ENCODE peak calls at places on chromosomes 3 and 15, in five cellular contexts. One of them, this sample, is unnamed.

GRCh38 chr3:77134801-77135200 is 94.9 kb downstream of the ROBO2 start:
- DNase-seq in PC-3: no peak
- DNase-seq in ovary: no peak
- DNase-seq in transverse colon: no peak
- DNase-seq in kidney: no peak
- DNase-seq in this sample: no peak

GRCh38 chr3:14806641-14807263 is 12.0 kb upstream of the FGD5 start:
- DNase-seq in transverse colon: no peak
- DNase-seq in PC-3: peak
- DNase-seq in kidney: no peak
- DNase-seq in ovary: no peak
- DNase-seq in this sample: peak

GRCh38 chr3:101026881-101027678 is 33.9 kb upstream of the ABI3BP start:
- DNase-seq in transverse colon: no peak
- DNase-seq in ovary: no peak
- DNase-seq in PC-3: no peak
- DNase-seq in kidney: no peak
- DNase-seq in this sample: no peak

GRCh38 chr15:97875513-97876285 is 84.8 kb upstream of the ARRDC4 start:
- DNase-seq in ovary: no peak
- DNase-seq in kidney: no peak
- DNase-seq in PC-3: no peak
- DNase-seq in transverse colon: peak
- DNase-seq in this sample: no peak

GRCh38 chr3:98692787-98693473 is 70.2 kb upstream of the ST3GAL6 start:
- DNase-seq in kidney: no peak
- DNase-seq in transverse colon: no peak
- DNase-seq in PC-3: no peak
- DNase-seq in ovary: no peak
- DNase-seq in this sample: no peak

GRCh38 chr15:57667171-57667924 is 39.2 kb upstream of the POLR2M start:
- DNase-seq in kidney: no peak
- DNase-seq in PC-3: peak
- DNase-seq in transverse colon: no peak
- DNase-seq in ovary: no peak
- DNase-seq in this sample: no peak

GRCh38 chr15:74542192-74543042 is 1.4 kb downstream of the ARID3B start:
- DNase-seq in kidney: no peak
- DNase-seq in transverse colon: no peak
- DNase-seq in PC-3: no peak
- DNase-seq in ovary: no peak
- DNase-seq in this sample: no peak

GRCh38 chr3:192077795-192078497 is 617.0 kb downstream of the PYDC2 start:
- DNase-seq in PC-3: no peak
- DNase-seq in ovary: no peak
- DNase-seq in transverse colon: no peak
- DNase-seq in kidney: no peak
- DNase-seq in this sample: no peak

GRCh38 chr15:81107889-81108288 is 26.2 kb upstream of the CFAP161 start:
- DNase-seq in PC-3: no peak
- DNase-seq in kidney: no peak
- DNase-seq in ovary: no peak
- DNase-seq in transverse colon: no peak
- DNase-seq in this sample: no peak

GRCh38 chr3:165644331-165644730 is 192.9 kb downstream of the BCHE start:
- DNase-seq in ovary: no peak
- DNase-seq in kidney: no peak
- DNase-seq in PC-3: no peak
- DNase-seq in transverse colon: no peak
- DNase-seq in this sample: no peak

GRCh38 chr3:121719423-121719822 is 30.1 kb downstream of the GOLGB1 start:
- DNase-seq in ovary: no peak
- DNase-seq in kidney: no peak
- DNase-seq in PC-3: no peak
- DNase-seq in transverse colon: no peak
- DNase-seq in this sample: no peak

GRCh38 chr15:34999906-35000305 is 11.8 kb upstream of the ZNF770 start:
- DNase-seq in ovary: no peak
- DNase-seq in kidney: no peak
- DNase-seq in PC-3: no peak
- DNase-seq in transverse colon: no peak
- DNase-seq in this sample: no peak

DNA sequence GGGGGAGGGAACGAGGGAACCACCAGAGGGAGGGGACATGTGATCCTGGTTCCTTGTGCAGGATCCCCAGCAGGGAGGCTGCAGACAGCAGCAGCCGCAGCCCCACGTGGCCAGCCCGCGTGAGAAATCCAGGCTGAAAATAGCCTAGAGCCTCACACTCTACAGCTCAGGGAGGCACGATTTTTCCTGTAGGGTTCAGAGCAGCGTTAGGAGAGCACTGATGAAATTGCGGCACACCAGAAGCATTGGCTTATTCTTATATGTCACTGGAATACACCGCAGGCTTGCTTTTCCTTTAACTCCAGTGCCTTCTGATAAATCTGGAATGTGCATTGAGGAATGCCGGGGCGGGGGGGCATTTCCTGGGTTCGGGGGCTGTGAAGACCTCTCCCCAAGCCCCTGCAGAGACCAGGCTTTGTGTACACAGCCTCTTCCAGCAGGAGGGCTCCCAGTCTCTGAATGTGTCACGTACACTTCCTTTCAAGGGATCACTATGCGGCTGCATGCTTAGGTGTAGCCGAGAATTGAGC is 193.0 kb downstream of the ATP10A start:
- DNase-seq in ovary: peak
- DNase-seq in PC-3: no peak
- DNase-seq in kidney: peak
- DNase-seq in transverse colon: peak
- DNase-seq in this sample: no peak
- H3K27ac ChIP-seq in ovary: no peak
- H3K27ac ChIP-seq in PC-3: no peak
- H3K27ac ChIP-seq in kidney: no peak
- H3K27ac ChIP-seq in transverse colon: peak
- H3K27ac ChIP-seq in this sample: no peak

GRCh38 chr3:12294885-12295580 is 6.2 kb downstream of the PPARG start:
- DNase-seq in PC-3: peak
- DNase-seq in kidney: no peak
- DNase-seq in transverse colon: no peak
- DNase-seq in ovary: no peak
- DNase-seq in this sample: peak
- H3K27ac ChIP-seq in PC-3: peak
- H3K27ac ChIP-seq in kidney: no peak
- H3K27ac ChIP-seq in transverse colon: no peak
- H3K27ac ChIP-seq in ovary: no peak
- H3K27ac ChIP-seq in this sample: peak

DNA sequence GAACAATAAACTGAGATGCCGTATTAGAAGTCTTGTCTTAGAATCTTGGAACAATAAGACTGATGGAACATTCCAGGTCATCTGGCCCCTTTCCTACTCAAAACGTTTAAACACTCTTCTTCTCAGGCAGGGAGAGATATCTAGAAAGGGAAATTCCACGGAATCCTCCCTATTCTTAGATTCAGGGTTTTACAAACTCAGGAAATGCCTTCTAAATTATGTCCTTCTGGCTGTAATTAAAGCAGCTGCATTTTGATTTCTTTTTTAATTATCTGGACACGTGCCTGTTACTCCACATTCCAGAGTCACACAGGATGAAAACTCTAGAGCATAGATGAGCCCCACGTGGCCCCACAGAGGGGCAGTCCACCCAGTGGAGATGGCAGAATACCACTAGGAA is 41.5 kb upstream of the MTMR10 start:
- DNase-seq in ovary: no peak
- DNase-seq in transverse colon: no peak
- DNase-seq in PC-3: no peak
- DNase-seq in kidney: no peak
- DNase-seq in this sample: no peak
- H3K27ac ChIP-seq in ovary: no peak
- H3K27ac ChIP-seq in transverse colon: no peak
- H3K27ac ChIP-seq in PC-3: no peak
- H3K27ac ChIP-seq in kidney: peak
- H3K27ac ChIP-seq in this sample: no peak

GRCh38 chr15:62888628-62889027 is 153.9 kb upstream of the TPM1 start:
- DNase-seq in kidney: no peak
- DNase-seq in transverse colon: no peak
- DNase-seq in PC-3: peak
- DNase-seq in ovary: no peak
- DNase-seq in this sample: no peak

GRCh38 chr15:62889141-62889661 is 153.3 kb upstream of the TPM1 start:
- DNase-seq in transverse colon: no peak
- DNase-seq in ovary: no peak
- DNase-seq in PC-3: no peak
- DNase-seq in kidney: no peak
- DNase-seq in this sample: no peak

GRCh38 chr15:62883938-62884479 is 158.5 kb upstream of the TPM1 start:
- DNase-seq in transverse colon: no peak
- DNase-seq in ovary: no peak
- DNase-seq in PC-3: no peak
- DNase-seq in kidney: no peak
- DNase-seq in this sample: no peak

GRCh38 chr15:62887113-62887570 is 155.4 kb upstream of the TPM1 start:
- DNase-seq in kidney: no peak
- DNase-seq in PC-3: no peak
- DNase-seq in transverse colon: no peak
- DNase-seq in ovary: no peak
- DNase-seq in this sample: no peak

GRCh38 chr15:62886431-62887071 is 156.0 kb upstream of the TPM1 start:
- DNase-seq in transverse colon: no peak
- DNase-seq in kidney: no peak
- DNase-seq in PC-3: no peak
- DNase-seq in ovary: no peak
- DNase-seq in this sample: no peak
- H3K27ac ChIP-seq in transverse colon: peak
- H3K27ac ChIP-seq in kidney: no peak
- H3K27ac ChIP-seq in PC-3: no peak
- H3K27ac ChIP-seq in ovary: peak
- H3K27ac ChIP-seq in this sample: no peak

GRCh38 chr3:186953011-186953487 is 22.7 kb downstream of the ST6GAL1 start:
- DNase-seq in transverse colon: no peak
- DNase-seq in PC-3: peak
- DNase-seq in ovary: no peak
- DNase-seq in kidney: no peak
- DNase-seq in this sample: no peak
- H3K27ac ChIP-seq in transverse colon: peak
- H3K27ac ChIP-seq in PC-3: no peak
- H3K27ac ChIP-seq in ovary: no peak
- H3K27ac ChIP-seq in kidney: no peak
- H3K27ac ChIP-seq in this sample: peak

GRCh38 chr15:48005077-48005476 is 115.7 kb upstream of the SLC24A5 start:
- DNase-seq in transverse colon: no peak
- DNase-seq in PC-3: no peak
- DNase-seq in kidney: no peak
- DNase-seq in ovary: no peak
- DNase-seq in this sample: no peak

GRCh38 chr15:48002772-48003171 is 118.0 kb upstream of the SLC24A5 start:
- DNase-seq in PC-3: no peak
- DNase-seq in ovary: no peak
- DNase-seq in transverse colon: no peak
- DNase-seq in kidney: no peak
- DNase-seq in this sample: no peak

GRCh38 chr15:48003447-48003846 is 117.3 kb upstream of the SLC24A5 start:
- DNase-seq in kidney: no peak
- DNase-seq in transverse colon: no peak
- DNase-seq in ovary: no peak
- DNase-seq in PC-3: no peak
- DNase-seq in this sample: no peak

GRCh38 chr15:48010321-48010720 is 110.5 kb upstream of the SLC24A5 start:
- DNase-seq in transverse colon: no peak
- DNase-seq in ovary: no peak
- DNase-seq in kidney: no peak
- DNase-seq in PC-3: no peak
- DNase-seq in this sample: no peak

GRCh38 chr15:48005921-48006541 is 114.8 kb upstream of the SLC24A5 start:
- DNase-seq in transverse colon: no peak
- DNase-seq in ovary: no peak
- DNase-seq in PC-3: no peak
- DNase-seq in kidney: peak
- DNase-seq in this sample: no peak
- H3K27ac ChIP-seq in transverse colon: no peak
- H3K27ac ChIP-seq in ovary: no peak
- H3K27ac ChIP-seq in PC-3: no peak
- H3K27ac ChIP-seq in kidney: peak
- H3K27ac ChIP-seq in this sample: no peak

DNA sequence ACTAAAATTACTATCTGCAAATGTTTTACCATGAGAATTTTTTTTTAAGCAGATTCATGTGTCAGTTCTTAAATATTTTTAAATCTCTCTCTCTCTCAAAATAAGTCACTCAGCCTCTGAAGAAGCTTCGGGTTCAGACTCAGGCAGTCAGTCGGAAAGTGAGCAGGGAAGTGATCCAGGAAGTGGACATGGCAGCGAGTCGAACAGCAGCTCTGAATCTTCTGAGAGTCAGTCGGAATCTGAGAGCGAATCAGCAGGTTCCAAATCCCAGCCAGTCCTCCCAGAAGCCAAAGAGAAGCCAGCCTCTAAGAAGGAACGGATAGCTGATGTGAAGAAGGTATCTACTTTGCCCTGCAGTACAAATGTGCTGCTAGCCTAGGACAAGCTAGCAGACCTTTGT is 24.1 kb downstream of the CHD2 start:
- DNase-seq in PC-3: no peak
- DNase-seq in transverse colon: no peak
- DNase-seq in ovary: no peak
- DNase-seq in kidney: no peak
- DNase-seq in this sample: no peak
- H3K27ac ChIP-seq in PC-3: no peak
- H3K27ac ChIP-seq in transverse colon: peak
- H3K27ac ChIP-seq in ovary: no peak
- H3K27ac ChIP-seq in kidney: no peak
- H3K27ac ChIP-seq in this sample: no peak